ENCODE peak calls at places on chromosomes 6 and 20, in four cellular contexts. U is ovary, C is heart left ventricle, P is K562. Z is an unnamed sample.
A peak's percentile ranks its signal among the peaks of the same experiment; 100 is the strongest.

GRCh38 chr6:21022343-21023107 is 488.3 kb downstream of the CDKAL1 start:
- DNase-seq in U (no peak), C (no peak), P (peak; percentile 8), Z (peak; percentile 17)

GRCh38 chr6:28789553-28790083 is 134.2 kb downstream of the TRIM27 start:
- DNase-seq in U (peak; percentile 53), P (peak; percentile 62), C (no peak), Z (no peak)

GRCh38 chr6:114000066-114000465 is 29.1 kb upstream of the HDAC2 start:
- DNase-seq in P (no peak), C (no peak), U (no peak), Z (no peak)

GRCh38 chr20:31864521-31865400 is 5.6 kb downstream of the DUSP15 start:
- DNase-seq in P (no peak), C (no peak), U (no peak), Z (no peak)

GRCh38 chr6:124487778-124488431 is 474.3 kb upstream of the RNF217 start:
- DNase-seq in C (no peak), U (no peak), P (no peak), Z (no peak)

GRCh38 chr6:38909020-38909730 is 139.4 kb upstream of the GLP1R start:
- DNase-seq in U (no peak), P (no peak), C (no peak), Z (no peak)

GRCh38 chr20:57610261-57610952 is 9.8 kb downstream of the ZBP1 start:
- DNase-seq in P (no peak), C (no peak), U (no peak), Z (no peak)

GRCh38 chr6:137970368-137970767 is 103.3 kb downstream of the TNFAIP3 start:
- DNase-seq in U (no peak), C (no peak), P (peak; percentile 72), Z (no peak)

GRCh38 chr6:2639876-2640275 is 110.8 kb downstream of the MYLK4 start:
- DNase-seq in P (no peak), C (no peak), U (no peak), Z (no peak)

GRCh38 chr6:11902527-11902926 is 109.6 kb upstream of the HIVEP1 start:
- DNase-seq in P (no peak), C (no peak), U (no peak), Z (no peak)

GRCh38 chr20:34269996-34270627 is 28.9 kb downstream of the ASIP start:
- DNase-seq in U (peak; percentile 76), C (peak; percentile 47), P (no peak), Z (no peak)

GRCh38 chr6:107386340-107386739 is 73.0 kb downstream of the PDSS2 start:
- DNase-seq in P (no peak), C (no peak), U (no peak), Z (no peak)

DNA sequence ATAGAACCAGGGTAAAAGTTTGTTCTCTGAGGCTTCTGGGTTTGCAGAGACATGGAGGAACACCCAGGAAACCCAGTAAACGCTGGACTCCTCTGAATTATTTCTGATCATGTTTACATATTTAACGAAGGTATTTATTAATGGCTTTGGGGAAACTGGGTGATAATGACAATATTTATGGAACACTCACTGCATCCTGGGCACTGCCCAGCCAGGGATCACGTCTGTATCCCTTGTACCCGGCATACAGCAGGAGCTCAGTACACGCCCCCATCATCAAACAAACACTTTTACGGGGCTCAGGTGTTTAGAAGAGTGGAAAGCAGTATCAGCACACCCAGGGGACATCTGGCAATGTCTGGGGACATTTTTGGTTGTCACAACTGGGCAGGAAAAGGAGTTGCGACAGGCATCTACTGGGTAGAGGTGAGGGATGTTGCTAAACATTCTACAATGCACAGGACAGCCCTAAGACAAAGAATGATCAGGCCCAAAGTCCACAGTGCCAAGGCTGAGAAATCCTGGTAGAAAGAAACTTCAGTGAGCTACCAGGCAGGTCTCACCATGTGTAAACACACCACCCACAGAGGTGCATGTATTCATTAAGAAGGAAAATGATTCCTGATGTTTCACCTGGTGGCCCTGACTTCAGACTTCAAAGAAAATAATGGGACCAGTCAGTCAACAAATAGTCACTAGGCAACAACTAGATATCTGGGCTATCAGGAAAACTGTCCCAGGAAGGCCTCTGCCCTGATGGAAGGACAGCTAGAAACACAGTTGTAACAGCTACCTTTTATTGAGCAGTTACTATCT is 35.3 kb downstream of the ZMYND8 start:
- DNase-seq in C (no peak), P (no peak), U (no peak), Z (no peak)
- TF ChIP-seq POLR2A in C (no peak), P (no peak), U (no peak), Z (no peak)

DNA sequence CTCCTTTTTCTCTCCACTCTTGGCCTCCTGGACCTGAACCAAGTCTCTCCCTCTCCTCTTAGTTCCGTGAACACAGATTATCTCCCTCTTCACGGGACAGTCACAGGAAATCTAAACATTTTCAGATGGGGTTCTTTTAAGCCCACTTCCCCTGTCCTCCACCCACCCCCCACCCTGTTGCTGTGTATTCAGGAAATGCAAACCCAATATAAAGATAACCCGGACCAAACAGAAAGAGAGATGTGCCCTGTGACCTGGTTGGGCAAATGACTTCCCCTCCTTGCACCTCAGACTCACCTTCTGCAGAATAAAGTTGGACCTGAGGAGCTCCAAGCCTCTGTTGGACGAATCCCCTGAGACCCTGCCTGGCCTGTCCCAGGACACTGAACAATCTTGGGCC is 75.9 kb upstream of the MRPS10 start:
- DNase-seq in C (no peak), U (no peak), P (no peak), Z (no peak)
- TF ChIP-seq POLR2A in C (no peak), U (no peak), P (no peak), Z (no peak)

GRCh38 chr20:63070771-63071540 is 64.2 kb upstream of the BHLHE23 start:
- DNase-seq in C (peak; percentile 17), P (no peak), U (no peak), Z (no peak)

GRCh38 chr20:63067721-63068560 is 61.2 kb upstream of the BHLHE23 start:
- DNase-seq in P (no peak), U (no peak), C (peak; percentile 4), Z (no peak)

GRCh38 chr20:63067266-63067635 is 60.5 kb upstream of the BHLHE23 start:
- DNase-seq in P (no peak), U (no peak), C (peak; percentile 12), Z (no peak)

GRCh38 chr20:63070301-63070625 is 63.5 kb upstream of the BHLHE23 start:
- DNase-seq in U (no peak), P (no peak), C (peak; percentile 19), Z (no peak)

GRCh38 chr20:63068711-63069367 is 62.1 kb upstream of the BHLHE23 start:
- DNase-seq in C (peak; percentile 21), P (no peak), U (no peak), Z (no peak)
- TF ChIP-seq POLR2A in C (no peak), P (no peak), U (no peak), Z (no peak)

DNA sequence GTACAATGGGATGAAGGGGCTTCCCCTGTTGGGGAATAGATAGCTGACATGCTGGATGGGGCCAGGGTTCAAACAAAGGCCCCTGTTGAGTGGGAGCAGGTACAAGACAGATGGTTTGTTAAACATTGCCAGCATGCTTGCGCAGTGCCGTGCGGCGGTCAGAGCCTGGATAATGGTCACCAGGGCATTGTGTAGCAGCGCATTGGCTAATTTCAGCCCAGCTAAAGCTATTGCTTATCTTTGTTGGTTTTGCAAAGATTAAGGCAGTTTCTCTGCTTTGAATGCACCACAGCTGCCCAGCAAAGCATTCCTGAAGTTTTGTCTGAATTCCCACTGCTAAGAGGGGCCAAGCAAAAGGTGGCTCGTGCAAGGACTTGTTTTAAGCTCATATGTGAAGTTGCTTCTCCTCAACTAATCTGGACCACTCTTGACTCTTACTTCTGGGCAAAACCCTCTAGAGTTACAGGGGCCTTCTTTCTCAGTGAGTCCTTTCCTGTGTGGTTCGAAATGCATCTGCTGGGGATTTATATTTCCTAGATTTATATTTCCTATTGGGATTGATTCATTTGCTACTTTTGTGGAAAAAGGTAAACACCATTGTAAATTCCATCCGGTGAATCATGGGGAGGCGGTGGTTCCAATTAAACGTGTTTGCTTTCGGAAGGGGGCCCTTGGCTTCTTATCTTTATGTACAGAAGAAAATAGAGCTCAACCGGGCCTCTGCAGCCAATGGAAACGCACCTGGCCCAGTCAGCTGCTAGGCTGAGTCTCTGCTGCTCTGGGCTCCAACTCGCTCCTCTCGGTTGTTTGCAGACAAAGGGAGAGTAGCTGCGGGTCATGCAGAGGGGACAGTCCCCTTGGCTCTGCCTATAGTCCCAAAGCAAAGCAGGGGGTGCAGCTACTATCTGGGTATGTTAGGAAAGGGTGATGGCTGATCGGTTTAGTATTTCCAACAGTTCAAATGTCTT is 72.1 kb downstream of the FOXA2 start:
- DNase-seq in P (peak; percentile 65), U (no peak), C (no peak), Z (no peak)
- TF ChIP-seq POLR2A in P (no peak), U (no peak), C (no peak), Z (no peak)

DNA sequence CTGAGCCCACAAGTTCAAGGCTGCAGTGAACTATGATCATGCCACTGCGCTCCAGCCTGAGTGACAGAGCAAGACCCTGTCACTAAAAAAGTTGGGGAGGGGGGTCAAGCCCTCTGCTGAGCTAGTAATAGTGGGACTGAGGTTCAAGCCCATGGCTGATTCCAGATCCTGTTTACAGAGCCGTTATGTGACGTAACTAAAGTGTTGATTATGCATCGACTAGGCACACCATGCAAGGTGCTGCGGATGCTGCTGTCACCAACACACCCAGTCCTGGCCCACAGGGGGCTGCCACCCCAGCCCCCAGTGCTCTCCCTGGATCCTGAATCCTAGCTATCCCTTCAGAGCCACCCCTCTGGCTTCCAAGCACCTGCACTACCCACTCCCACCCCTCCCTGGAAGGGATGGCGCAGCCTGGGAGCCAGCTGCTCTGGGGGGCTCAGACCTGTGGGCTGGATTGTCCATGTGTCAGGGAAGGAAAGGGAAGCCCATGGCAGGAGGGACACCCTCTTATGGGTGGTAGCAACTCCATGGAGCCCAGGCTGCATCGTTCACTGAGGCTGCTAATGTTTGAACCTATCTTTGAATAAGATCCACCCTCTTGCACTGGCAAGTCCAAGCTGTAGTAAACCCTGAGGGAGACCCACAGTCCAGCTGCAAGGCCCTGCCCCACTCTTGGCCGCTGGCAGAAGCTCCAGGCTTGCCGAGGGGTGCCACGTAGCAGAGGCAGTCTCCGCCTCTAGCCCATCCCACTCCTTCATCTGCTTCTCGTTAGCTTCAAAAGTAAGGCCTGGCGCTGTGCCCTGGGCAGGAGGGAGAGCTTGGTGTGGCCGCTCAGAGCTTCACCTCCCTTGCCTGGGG is 95.0 kb downstream of the SNX5 start:
- DNase-seq in C (peak; percentile 89), P (no peak), U (peak; percentile 95), Z (peak; percentile 83)
- TF ChIP-seq POLR2A in C (no peak), P (no peak), U (no peak), Z (peak; percentile 7)

DNA sequence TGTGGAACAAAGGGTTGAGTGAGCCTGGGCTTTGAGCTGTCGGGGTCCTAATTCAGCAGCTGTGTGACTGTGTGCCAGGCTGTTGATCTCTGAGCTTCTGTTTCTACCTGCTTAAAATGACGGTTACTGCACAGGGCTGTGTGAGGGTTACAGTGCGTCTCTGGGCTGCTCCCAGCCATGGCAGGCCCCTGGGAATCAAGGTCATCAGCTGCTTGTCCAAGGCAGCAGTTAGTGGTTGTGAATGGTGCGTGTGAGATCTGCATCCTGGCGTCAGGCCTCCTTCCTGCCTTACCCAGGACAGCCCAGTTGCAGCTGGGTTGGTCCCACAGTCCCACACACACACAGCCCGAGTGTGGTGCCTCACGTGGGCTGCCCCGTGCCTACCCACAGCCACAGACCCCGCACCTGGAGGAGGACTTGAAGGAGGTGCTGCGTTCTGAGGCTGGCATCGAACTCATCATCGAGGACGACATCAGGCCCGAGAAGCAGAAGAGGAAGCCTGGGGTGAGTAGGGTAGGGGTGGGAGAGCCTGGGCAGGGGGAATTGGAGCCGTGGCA is 15.6 kb downstream of the GTSF1L start:
- DNase-seq in P (no peak), C (no peak), U (no peak), Z (no peak)
- TF ChIP-seq POLR2A in P (no peak), C (no peak), U (no peak), Z (peak; percentile 11)